ENCODE peak calls at places on chromosomes 1 and 21, in nine cellular contexts. One of them, this sample, is unnamed. For H3K4me1, the result is how much of the 10 kb centered on the place peaks cover.

GRCh38 chr1:68051475-68051874 is 1.0 kb upstream of the DIRAS3 start:
- DNase-seq in suprapubic skin: peak
- DNase-seq in ovary: peak
- DNase-seq in stomach: no peak
- DNase-seq in H1: peak
- DNase-seq in HepG2: no peak
- DNase-seq in GM12878: no peak
- DNase-seq in upper lobe of left lung: peak
- DNase-seq in esophagus muscularis mucosa: no peak
- DNase-seq in this sample: no peak

GRCh38 chr1:227886503-227886961 is 61.2 kb downstream of the WNT9A start:
- DNase-seq in suprapubic skin: no peak
- DNase-seq in ovary: no peak
- DNase-seq in stomach: peak
- DNase-seq in H1: peak
- DNase-seq in HepG2: no peak
- DNase-seq in GM12878: no peak
- DNase-seq in upper lobe of left lung: peak
- DNase-seq in esophagus muscularis mucosa: no peak
- DNase-seq in this sample: no peak

GRCh38 chr1:77970192-77970591 is 8.7 kb downstream of the FUBP1 start:
- DNase-seq in suprapubic skin: no peak
- DNase-seq in ovary: no peak
- DNase-seq in stomach: no peak
- DNase-seq in H1: no peak
- DNase-seq in HepG2: no peak
- DNase-seq in GM12878: no peak
- DNase-seq in upper lobe of left lung: no peak
- DNase-seq in esophagus muscularis mucosa: no peak
- DNase-seq in this sample: no peak

GRCh38 chr1:83929184-83929583 is 69.7 kb downstream of the TTLL7 start:
- DNase-seq in suprapubic skin: no peak
- DNase-seq in ovary: no peak
- DNase-seq in stomach: no peak
- DNase-seq in H1: no peak
- DNase-seq in HepG2: no peak
- DNase-seq in GM12878: no peak
- DNase-seq in upper lobe of left lung: no peak
- DNase-seq in esophagus muscularis mucosa: no peak
- DNase-seq in this sample: no peak

GRCh38 chr1:113976609-113977278 is 2.5 kb upstream of the OLFML3 start:
- DNase-seq in suprapubic skin: no peak
- DNase-seq in ovary: no peak
- DNase-seq in stomach: no peak
- DNase-seq in H1: no peak
- DNase-seq in HepG2: peak
- DNase-seq in GM12878: no peak
- DNase-seq in upper lobe of left lung: no peak
- DNase-seq in esophagus muscularis mucosa: no peak
- DNase-seq in this sample: no peak

GRCh38 chr21:32412162-32412997 is at the start of gene EVA1C:
- DNase-seq in suprapubic skin: peak
- DNase-seq in ovary: peak
- DNase-seq in stomach: peak
- DNase-seq in H1: peak
- DNase-seq in HepG2: no peak
- DNase-seq in GM12878: no peak
- DNase-seq in upper lobe of left lung: peak
- DNase-seq in esophagus muscularis mucosa: no peak
- DNase-seq in this sample: peak

GRCh38 chr1:218874313-218874712 is 299.4 kb upstream of the LYPLAL1 start:
- DNase-seq in suprapubic skin: no peak
- DNase-seq in ovary: no peak
- DNase-seq in stomach: no peak
- DNase-seq in H1: no peak
- DNase-seq in HepG2: peak
- DNase-seq in GM12878: no peak
- DNase-seq in upper lobe of left lung: no peak
- DNase-seq in esophagus muscularis mucosa: no peak
- DNase-seq in this sample: no peak

GRCh38 chr1:182595641-182596240 is 6.7 kb upstream of the RNASEL start:
- DNase-seq in suprapubic skin: peak
- DNase-seq in ovary: peak
- DNase-seq in stomach: peak
- DNase-seq in H1: peak
- DNase-seq in HepG2: peak
- DNase-seq in GM12878: no peak
- DNase-seq in upper lobe of left lung: no peak
- DNase-seq in esophagus muscularis mucosa: no peak
- DNase-seq in this sample: no peak

GRCh38 chr1:8687053-8687452 is 130.4 kb downstream of the RERE start:
- DNase-seq in suprapubic skin: no peak
- DNase-seq in ovary: no peak
- DNase-seq in stomach: peak
- DNase-seq in H1: no peak
- DNase-seq in HepG2: no peak
- DNase-seq in GM12878: no peak
- DNase-seq in upper lobe of left lung: no peak
- DNase-seq in esophagus muscularis mucosa: no peak
- DNase-seq in this sample: no peak

GRCh38 chr1:212941452-212941851 is 8.9 kb upstream of the VASH2 start:
- DNase-seq in suprapubic skin: no peak
- DNase-seq in ovary: no peak
- DNase-seq in stomach: no peak
- DNase-seq in H1: no peak
- DNase-seq in HepG2: no peak
- DNase-seq in GM12878: no peak
- DNase-seq in upper lobe of left lung: no peak
- DNase-seq in esophagus muscularis mucosa: no peak
- DNase-seq in this sample: no peak

GRCh38 chr21:44834951-44835646 is 17.2 kb upstream of the SUMO3 start:
- DNase-seq in suprapubic skin: no peak
- DNase-seq in ovary: peak
- DNase-seq in stomach: no peak
- DNase-seq in H1: no peak
- DNase-seq in HepG2: no peak
- DNase-seq in GM12878: no peak
- DNase-seq in upper lobe of left lung: no peak
- DNase-seq in esophagus muscularis mucosa: no peak
- DNase-seq in this sample: no peak

GRCh38 chr1:67741121-67741520 is 56.1 kb downstream of the GADD45A start:
- DNase-seq in suprapubic skin: no peak
- DNase-seq in ovary: no peak
- DNase-seq in stomach: no peak
- DNase-seq in H1: no peak
- DNase-seq in HepG2: no peak
- DNase-seq in GM12878: no peak
- DNase-seq in upper lobe of left lung: no peak
- DNase-seq in esophagus muscularis mucosa: no peak
- DNase-seq in this sample: no peak

GRCh38 chr1:92168657-92169056 is 49.1 kb upstream of the C1orf146 start:
- DNase-seq in suprapubic skin: no peak
- DNase-seq in ovary: no peak
- DNase-seq in stomach: no peak
- DNase-seq in H1: no peak
- DNase-seq in HepG2: no peak
- DNase-seq in GM12878: no peak
- DNase-seq in upper lobe of left lung: no peak
- DNase-seq in esophagus muscularis mucosa: no peak
- DNase-seq in this sample: no peak

DNA sequence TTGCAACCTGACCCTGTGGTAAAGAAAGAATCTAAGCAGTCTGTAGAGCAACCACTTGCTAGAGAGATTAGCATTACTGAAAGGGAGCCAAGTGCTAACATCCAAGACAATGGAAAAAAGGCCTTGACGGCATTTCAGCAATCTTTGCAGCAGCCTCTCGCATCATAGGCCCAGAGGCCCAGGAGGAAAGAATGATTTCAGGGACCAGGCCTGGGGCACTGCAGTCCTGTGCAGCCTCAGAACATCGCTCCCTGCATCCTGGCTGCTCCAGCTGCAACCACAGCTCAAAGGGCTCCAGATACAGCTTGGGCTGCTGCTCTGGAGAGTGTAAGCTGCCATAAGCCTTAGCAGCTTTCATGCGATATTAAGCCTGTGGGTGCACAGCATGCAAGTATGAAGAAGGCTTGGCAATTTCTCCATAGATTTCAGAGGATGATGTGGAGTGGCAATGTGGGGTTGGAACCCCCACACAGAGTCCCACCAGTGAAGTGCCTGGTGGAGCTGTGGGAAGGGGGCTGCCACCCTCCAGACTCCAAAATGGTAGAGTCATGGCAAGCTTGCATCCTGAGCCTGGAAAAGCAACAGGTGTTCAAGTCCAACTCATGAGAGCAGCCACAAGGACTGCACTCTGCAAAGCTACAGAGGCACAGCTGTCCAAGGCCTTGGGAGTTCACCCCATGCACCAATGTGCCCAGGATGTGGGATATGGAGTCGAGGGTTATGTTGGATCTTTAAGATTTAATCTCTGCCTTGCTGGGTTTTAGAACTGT is 110.6 kb upstream of the HMGB4 start:
- DNase-seq in suprapubic skin: no peak
- DNase-seq in ovary: no peak
- DNase-seq in stomach: no peak
- DNase-seq in H1: no peak
- DNase-seq in HepG2: no peak
- DNase-seq in GM12878: no peak
- DNase-seq in upper lobe of left lung: no peak
- DNase-seq in esophagus muscularis mucosa: no peak
- DNase-seq in this sample: no peak
- H3K4me1 ChIP-seq in suprapubic skin: under half
- H3K4me1 ChIP-seq in ovary: under half
- H3K4me1 ChIP-seq in stomach: under half
- H3K4me1 ChIP-seq in H1: under half
- H3K4me1 ChIP-seq in HepG2: under half
- H3K4me1 ChIP-seq in GM12878: under half
- H3K4me1 ChIP-seq in upper lobe of left lung: under half
- H3K4me1 ChIP-seq in esophagus muscularis mucosa: under half
- H3K4me1 ChIP-seq in this sample: under half

GRCh38 chr1:36306210-36306901 is at the start of gene SH3D21:
- DNase-seq in suprapubic skin: peak
- DNase-seq in ovary: peak
- DNase-seq in stomach: peak
- DNase-seq in H1: peak
- DNase-seq in HepG2: peak
- DNase-seq in GM12878: no peak
- DNase-seq in upper lobe of left lung: peak
- DNase-seq in esophagus muscularis mucosa: no peak
- DNase-seq in this sample: peak
- TF ChIP-seq EP300 in suprapubic skin: no peak
- TF ChIP-seq EP300 in ovary: no peak
- TF ChIP-seq EP300 in stomach: no peak
- TF ChIP-seq EP300 in H1: no peak
- TF ChIP-seq EP300 in HepG2: no peak
- TF ChIP-seq EP300 in GM12878: no peak
- TF ChIP-seq EP300 in upper lobe of left lung: no peak
- TF ChIP-seq EP300 in esophagus muscularis mucosa: no peak
- TF ChIP-seq EP300 in this sample: peak

GRCh38 chr1:40708750-40709099 is 17.2 kb downstream of the NFYC start:
- DNase-seq in suprapubic skin: no peak
- DNase-seq in ovary: no peak
- DNase-seq in stomach: no peak
- DNase-seq in H1: no peak
- DNase-seq in HepG2: peak
- DNase-seq in GM12878: no peak
- DNase-seq in upper lobe of left lung: no peak
- DNase-seq in esophagus muscularis mucosa: no peak
- DNase-seq in this sample: no peak
- H3K4me1 ChIP-seq in suprapubic skin: half or more
- H3K4me1 ChIP-seq in ovary: under half
- H3K4me1 ChIP-seq in stomach: under half
- H3K4me1 ChIP-seq in H1: under half
- H3K4me1 ChIP-seq in HepG2: half or more
- H3K4me1 ChIP-seq in GM12878: under half
- H3K4me1 ChIP-seq in upper lobe of left lung: under half
- H3K4me1 ChIP-seq in esophagus muscularis mucosa: under half
- H3K4me1 ChIP-seq in this sample: under half

GRCh38 chr1:28341591-28341990 is 12.8 kb downstream of the MED18 start:
- DNase-seq in suprapubic skin: no peak
- DNase-seq in ovary: no peak
- DNase-seq in stomach: no peak
- DNase-seq in H1: no peak
- DNase-seq in HepG2: no peak
- DNase-seq in GM12878: no peak
- DNase-seq in upper lobe of left lung: no peak
- DNase-seq in esophagus muscularis mucosa: no peak
- DNase-seq in this sample: no peak

GRCh38 chr1:28343405-28343804 is 14.6 kb downstream of the MED18 start:
- DNase-seq in suprapubic skin: no peak
- DNase-seq in ovary: no peak
- DNase-seq in stomach: no peak
- DNase-seq in H1: no peak
- DNase-seq in HepG2: peak
- DNase-seq in GM12878: no peak
- DNase-seq in upper lobe of left lung: no peak
- DNase-seq in esophagus muscularis mucosa: no peak
- DNase-seq in this sample: no peak

GRCh38 chr1:28338897-28339296 is 10.1 kb downstream of the MED18 start:
- DNase-seq in suprapubic skin: no peak
- DNase-seq in ovary: no peak
- DNase-seq in stomach: no peak
- DNase-seq in H1: no peak
- DNase-seq in HepG2: no peak
- DNase-seq in GM12878: no peak
- DNase-seq in upper lobe of left lung: no peak
- DNase-seq in esophagus muscularis mucosa: no peak
- DNase-seq in this sample: no peak

GRCh38 chr1:28339551-28339950 is 10.7 kb downstream of the MED18 start:
- DNase-seq in suprapubic skin: no peak
- DNase-seq in ovary: no peak
- DNase-seq in stomach: no peak
- DNase-seq in H1: no peak
- DNase-seq in HepG2: no peak
- DNase-seq in GM12878: no peak
- DNase-seq in upper lobe of left lung: no peak
- DNase-seq in esophagus muscularis mucosa: no peak
- DNase-seq in this sample: no peak

DNA sequence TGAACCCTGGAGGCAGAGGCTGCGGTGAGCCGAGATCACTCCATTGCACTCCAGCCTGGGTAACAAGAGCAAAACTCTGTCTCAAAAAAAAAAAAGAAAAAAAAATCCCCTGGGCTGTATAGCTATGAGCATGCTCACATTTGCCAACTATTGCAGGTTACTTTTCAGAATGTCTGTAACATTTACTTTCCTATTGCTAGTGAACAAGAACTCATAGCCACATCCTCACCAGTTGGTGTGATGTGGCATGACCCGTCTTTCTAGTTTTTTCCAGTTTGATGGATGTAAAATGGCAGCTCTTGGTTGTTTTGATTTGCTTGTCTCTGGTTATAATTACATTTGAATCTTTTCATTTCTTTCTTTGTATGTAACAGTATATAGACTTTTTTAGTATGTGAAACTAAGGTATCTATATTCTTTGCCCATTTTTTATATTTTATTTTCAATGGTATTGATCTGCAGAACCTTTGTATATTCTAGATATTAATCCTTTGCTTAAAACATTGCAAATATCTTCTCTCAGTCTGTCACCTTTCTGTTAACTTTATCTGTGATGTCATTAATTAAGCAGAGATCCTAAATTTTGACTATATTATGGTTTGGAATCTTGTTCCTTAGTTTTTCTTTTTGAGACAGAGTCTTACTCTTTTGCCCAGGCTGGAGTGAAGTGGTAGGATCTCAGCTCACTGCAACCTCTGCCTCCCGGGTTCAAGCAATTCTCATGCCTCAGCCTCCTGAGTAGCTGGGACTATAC is 11.6 kb downstream of the MED18 start:
- DNase-seq in suprapubic skin: no peak
- DNase-seq in ovary: no peak
- DNase-seq in stomach: no peak
- DNase-seq in H1: no peak
- DNase-seq in HepG2: no peak
- DNase-seq in GM12878: no peak
- DNase-seq in upper lobe of left lung: no peak
- DNase-seq in esophagus muscularis mucosa: no peak
- DNase-seq in this sample: no peak
- TF ChIP-seq EP300 in suprapubic skin: no peak
- TF ChIP-seq EP300 in ovary: no peak
- TF ChIP-seq EP300 in stomach: no peak
- TF ChIP-seq EP300 in H1: no peak
- TF ChIP-seq EP300 in HepG2: no peak
- TF ChIP-seq EP300 in GM12878: no peak
- TF ChIP-seq EP300 in upper lobe of left lung: no peak
- TF ChIP-seq EP300 in esophagus muscularis mucosa: no peak
- TF ChIP-seq EP300 in this sample: no peak

This sample was measured in tibial nerve.